ENCODE peak calls at places on chromosomes 3 and 15, in ten cellular contexts. O is ureter, W is NCI-H1694, S is C1 segment of cervical spinal cord, V is GM18507, E is neural progenitor cell, T is NCI-H1930, L is tibial artery, J is AG09309, X is GM23248. P is an unnamed sample.

GRCh38 chr15:76964157-76964556 is 30.8 kb upstream of the PSTPIP1 start:
- DNase-seq in O (no peak), W (no peak), S (no peak), V (no peak), E (no peak), T (no peak), L (no peak), J (no peak), X (peak; percentile 35), P (no peak)

GRCh38 chr3:184611606-184612304 is 50.2 kb downstream of the EPHB3 start:
- DNase-seq in O (no peak), W (no peak), S (no peak), V (no peak), E (no peak), T (no peak), L (peak; percentile 67), J (no peak), X (no peak), P (no peak)

GRCh38 chr15:89743011-89743410 is 8.0 kb downstream of the MESP1 start:
- DNase-seq in O (no peak), W (no peak), S (no peak), V (no peak), E (no peak), T (no peak), L (no peak), J (no peak), X (no peak), P (no peak)

GRCh38 chr15:51097553-51098330 is 3.0 kb upstream of the TNFAIP8L3 start:
- DNase-seq in O (peak; percentile 25), W (no peak), S (no peak), V (no peak), E (no peak), T (no peak), L (no peak), J (no peak), X (peak; percentile 86), P (no peak)

GRCh38 chr15:57306944-57307411 is 69.3 kb upstream of the CGNL1 start:
- DNase-seq in O (no peak), W (no peak), S (no peak), V (no peak), E (no peak), T (no peak), L (no peak), J (no peak), X (no peak), P (no peak)

GRCh38 chr3:52446631-52447511 is 2.0 kb upstream of the SEMA3G start:
- DNase-seq in O (no peak), W (peak; percentile 40), S (no peak), V (peak; percentile 54), E (peak; percentile 89), T (no peak), L (no peak), J (no peak), X (peak; percentile 71), P (peak; percentile 69)

GRCh38 chr3:169699536-169700050 is 36.1 kb upstream of the MECOM start:
- DNase-seq in O (peak; percentile 90), W (no peak), S (no peak), V (no peak), E (no peak), T (no peak), L (peak; percentile 90), J (no peak), X (no peak), P (no peak)

GRCh38 chr3:10627884-10628572 is 122.6 kb upstream of the ATP2B2 start:
- DNase-seq in O (no peak), W (no peak), S (no peak), V (no peak), E (peak; percentile 29), T (no peak), L (no peak), J (no peak), X (no peak), P (no peak)

GRCh38 chr3:75906555-75907112 is 121.3 kb upstream of the ZNF717 start:
- DNase-seq in O (no peak), W (no peak), S (no peak), V (no peak), E (peak; percentile 88), T (peak; percentile 22), L (peak; percentile 25), J (peak; percentile 39), X (peak; percentile 68), P (no peak)

GRCh38 chr3:55622116-55622515 is 135.0 kb upstream of the WNT5A start:
- DNase-seq in O (no peak), W (no peak), S (no peak), V (no peak), E (no peak), T (no peak), L (no peak), J (no peak), X (peak; percentile 77), P (no peak)

P was measured in colonic mucosa.